ENCODE peak calls at places on chromosomes 1 and 21, in ten cellular contexts. C is astrocyte of the spinal cord; V is HAP-1; Y is iris pigment epithelial cell; S is retinal pigment epithelial cell; D is T follicular helper cell; Z is stimulated activated CD4-positive, alpha-beta T cell treated with anti-CD3 and anti-CD28 coated beads, Interleukin-4, amount 100 ng/mL, for 1 hour; L is activated T-cell treated with anti-CD3 and anti-CD28 coated beads for 1 hour; A is A549; M is choroid plexus epithelial cell. Q is an unnamed sample.
A peak's percentile ranks its signal among the peaks of the same experiment; 100 is the strongest.

GRCh38 chr1:180415985-180416633 is 86.3 kb downstream of the ACBD6 start:
- DNase-seq in C (peak; percentile 48), V (peak; percentile 55), Y (peak; percentile 54), S (no peak), D (no peak), Z (no peak), L (no peak), A (peak; percentile 53), M (peak; percentile 68), Q (peak; percentile 16)

GRCh38 chr1:19477284-19478240 is 7.8 kb downstream of the CAPZB start:
- DNase-seq in C (no peak), V (no peak), Y (no peak), S (no peak), D (no peak), Z (no peak), L (no peak), A (no peak), M (peak; percentile 69), Q (no peak)

GRCh38 chr21:31201144-31201543 is 142.9 kb downstream of the TIAM1 start:
- DNase-seq in C (no peak), V (no peak), Y (peak; percentile 28), S (no peak), D (no peak), Z (no peak), L (no peak), A (no peak), M (peak; percentile 23), Q (no peak)

GRCh38 chr1:191279266-191279800 is 801.7 kb upstream of the BRINP3 start:
- DNase-seq in C (no peak), V (no peak), Y (no peak), S (no peak), D (no peak), Z (no peak), L (no peak), A (no peak), M (no peak), Q (no peak)

GRCh38 chr21:42706765-42707164 is 53.3 kb downstream of the PDE9A start:
- DNase-seq in C (no peak), V (no peak), Y (no peak), S (no peak), D (no peak), Z (no peak), L (no peak), A (no peak), M (no peak), Q (no peak)

GRCh38 chr1:21624577-21625389 is 44.4 kb downstream of the RAP1GAP start:
- DNase-seq in C (no peak), V (no peak), Y (no peak), S (no peak), D (no peak), Z (no peak), L (no peak), A (no peak), M (peak; percentile 14), Q (no peak)

GRCh38 chr1:94258873-94259331 is 21.5 kb upstream of the ARHGAP29 start:
- DNase-seq in C (peak; percentile 95), V (no peak), Y (peak; percentile 97), S (peak; percentile 78), D (no peak), Z (no peak), L (no peak), A (peak; percentile 48), M (peak; percentile 95), Q (no peak)

GRCh38 chr21:28771790-28772501 is 220.7 kb downstream of the LTN1 start:
- DNase-seq in C (peak; percentile 85), V (no peak), Y (peak; percentile 91), S (peak; percentile 51), D (no peak), Z (no peak), L (no peak), A (no peak), M (peak; percentile 93), Q (no peak)

GRCh38 chr1:245753807-245754206 is 599.0 kb downstream of the KIF26B start:
- DNase-seq in C (no peak), V (no peak), Y (no peak), S (no peak), D (no peak), Z (no peak), L (no peak), A (no peak), M (no peak), Q (no peak)

GRCh38 chr1:44040856-44041255 is 9.6 kb upstream of the SLC6A9 start:
- DNase-seq in C (no peak), V (no peak), Y (peak; percentile 33), S (no peak), D (no peak), Z (no peak), L (no peak), A (no peak), M (peak; percentile 28), Q (no peak)

GRCh38 chr1:208219659-208220282 is 24.4 kb downstream of the PLXNA2 start:
- DNase-seq in C (peak; percentile 75), V (no peak), Y (peak; percentile 87), S (no peak), D (no peak), Z (no peak), L (no peak), A (no peak), M (peak; percentile 71), Q (no peak)

GRCh38 chr1:204072951-204073836 is at the start of gene SOX13:
- DNase-seq in C (peak; percentile 90), V (peak; percentile 87), Y (peak; percentile 93), S (peak; percentile 47), D (no peak), Z (peak; percentile 10), L (no peak), A (peak; percentile 91), M (peak; percentile 93), Q (peak; percentile 95)

GRCh38 chr21:36323032-36323431 is 3.0 kb downstream of the MORC3 start:
- DNase-seq in C (no peak), V (no peak), Y (no peak), S (no peak), D (no peak), Z (no peak), L (no peak), A (no peak), M (no peak), Q (no peak)

GRCh38 chr1:24411963-24412362 is 1.6 kb downstream of the STPG1 start:
- DNase-seq in C (peak; percentile 10), V (no peak), Y (no peak), S (no peak), D (no peak), Z (no peak), L (no peak), A (no peak), M (no peak), Q (no peak)

GRCh38 chr1:209395169-209395568 is 188.3 kb upstream of the CAMK1G start:
- DNase-seq in C (no peak), V (no peak), Y (no peak), S (no peak), D (no peak), Z (no peak), L (no peak), A (no peak), M (no peak), Q (no peak)

GRCh38 chr1:165773324-165773965 is 4.8 kb upstream of the TMCO1 start:
- DNase-seq in C (peak; percentile 62), V (no peak), Y (peak; percentile 88), S (peak; percentile 39), D (no peak), Z (no peak), L (no peak), A (peak; percentile 58), M (peak; percentile 78), Q (no peak)

GRCh38 chr1:168312718-168313604 is 32.3 kb downstream of the TBX19 start:
- DNase-seq in C (no peak), V (no peak), Y (peak; percentile 13), S (no peak), D (no peak), Z (no peak), L (no peak), A (no peak), M (peak; percentile 12), Q (no peak)

GRCh38 chr1:85818371-85818770 is 110.1 kb upstream of the ZNHIT6 start:
- DNase-seq in C (peak; percentile 31), V (no peak), Y (peak; percentile 23), S (no peak), D (no peak), Z (no peak), L (no peak), A (peak; percentile 49), M (peak; percentile 18), Q (no peak)

GRCh38 chr1:31551206-31551605 is 25.1 kb upstream of the TINAGL1 start:
- DNase-seq in C (no peak), V (no peak), Y (no peak), S (no peak), D (no peak), Z (no peak), L (no peak), A (no peak), M (no peak), Q (no peak)

GRCh38 chr21:34593954-34594531 is 20.9 kb downstream of the RCAN1 start:
- DNase-seq in C (no peak), V (no peak), Y (peak; percentile 58), S (no peak), D (no peak), Z (no peak), L (no peak), A (no peak), M (no peak), Q (no peak)

GRCh38 chr1:100530141-100530540 is 7.8 kb upstream of the GPR88 start:
- DNase-seq in C (no peak), V (no peak), Y (no peak), S (no peak), D (no peak), Z (no peak), L (no peak), A (no peak), M (no peak), Q (no peak)

GRCh38 chr1:72366473-72366872 is 84.1 kb upstream of the NEGR1 start:
- DNase-seq in C (peak; percentile 61), V (no peak), Y (peak; percentile 79), S (peak; percentile 11), D (no peak), Z (no peak), L (no peak), A (no peak), M (peak; percentile 66), Q (no peak)

GRCh38 chr1:205916541-205916940 is 26.7 kb downstream of the SLC26A9 start:
- DNase-seq in C (peak; percentile 27), V (no peak), Y (peak; percentile 31), S (no peak), D (no peak), Z (no peak), L (no peak), A (no peak), M (peak; percentile 40), Q (no peak)

GRCh38 chr1:155038602-155039307 is 5.1 kb downstream of the DCST1 start:
- DNase-seq in C (no peak), V (no peak), Y (peak; percentile 70), S (no peak), D (no peak), Z (no peak), L (no peak), A (peak; percentile 77), M (peak; percentile 33), Q (no peak)

GRCh38 chr1:86714561-86715244 is 10.3 kb downstream of the SH3GLB1 start:
- DNase-seq in C (no peak), V (no peak), Y (no peak), S (no peak), D (no peak), Z (no peak), L (no peak), A (no peak), M (no peak), Q (no peak)

GRCh38 chr1:154972517-154973343 is 1.8 kb upstream of the CKS1B start:
- DNase-seq in C (peak; percentile 97), V (peak; percentile 78), Y (peak; percentile 90), S (peak; percentile 84), D (no peak), Z (no peak), L (no peak), A (peak; percentile 97), M (peak; percentile 92), Q (peak; percentile 99)

GRCh38 chr1:223711838-223712183 is 528 bp upstream of the CAPN2 start:
- DNase-seq in C (no peak), V (no peak), Y (no peak), S (no peak), D (no peak), Z (no peak), L (no peak), A (no peak), M (no peak), Q (no peak)

GRCh38 chr1:200873116-200873670 is 412 bp downstream of the GPR25 start:
- DNase-seq in C (no peak), V (no peak), Y (no peak), S (no peak), D (no peak), Z (no peak), L (no peak), A (no peak), M (no peak), Q (no peak)